ENCODE peak calls at places on chromosomes 2 and 18, in four cellular contexts. X is endothelial cell of umbilical vein, T is body of pancreas, G is left ventricle myocardium superior. S is an unnamed sample.

GRCh38 chr18:11310476-11311086 is 161.2 kb upstream of the PIEZO2 start:
- DNase-seq in X (peak), T (peak), G (peak), S (peak)

GRCh38 chr2:71556811-71557210 is 103.5 kb downstream of the DYSF start:
- DNase-seq in X (peak), T (no peak), G (no peak), S (no peak)

GRCh38 chr2:203934006-203934632 is 2.4 kb upstream of the ICOS start:
- DNase-seq in X (no peak), T (no peak), G (no peak), S (no peak)

GRCh38 chr18:50079571-50080295 is 115.2 kb downstream of the MYO5B start:
- DNase-seq in X (no peak), T (peak), G (peak), S (no peak)

GRCh38 chr18:56124186-56124585 is 514.2 kb downstream of the TXNL1 start:
- DNase-seq in X (peak), T (no peak), G (no peak), S (peak)

GRCh38 chr2:44543773-44544725 is 182.3 kb downstream of the CAMKMT start:
- DNase-seq in X (no peak), T (no peak), G (no peak), S (no peak)

GRCh38 chr2:39666489-39667141 is 898 bp downstream of the TMEM178A start:
- DNase-seq in X (no peak), T (no peak), G (no peak), S (no peak)

GRCh38 chr2:23663730-23664005 is 263.3 kb downstream of the ATAD2B start:
- DNase-seq in X (no peak), T (no peak), G (no peak), S (no peak)

GRCh38 chr2:160695402-160696060 is 201.9 kb upstream of the RBMS1 start:
- DNase-seq in X (no peak), T (no peak), G (no peak), S (peak)

GRCh38 chr2:152584301-152584700 is 133.0 kb downstream of the PRPF40A start:
- DNase-seq in X (peak), T (no peak), G (no peak), S (peak)

GRCh38 chr2:206260427-206261012 is 13.9 kb upstream of the ZDBF2 start:
- DNase-seq in X (no peak), T (no peak), G (no peak), S (peak)

GRCh38 chr2:167992258-167992657 is 255.1 kb downstream of the STK39 start:
- DNase-seq in X (no peak), T (no peak), G (no peak), S (no peak)

GRCh38 chr2:62099050-62099449 is 96.9 kb upstream of the B3GNT2 start:
- DNase-seq in X (no peak), T (no peak), G (no peak), S (no peak)

GRCh38 chr2:40606862-40607261 is 155.0 kb upstream of the SLC8A1 start:
- DNase-seq in X (no peak), T (no peak), G (no peak), S (no peak)

GRCh38 chr2:67600946-67601345 is 203.8 kb downstream of the ETAA1 start:
- DNase-seq in X (peak), T (no peak), G (no peak), S (peak)

GRCh38 chr2:226514895-226515294 is 284.7 kb downstream of the IRS1 start:
- DNase-seq in X (no peak), T (no peak), G (no peak), S (peak)

GRCh38 chr18:8401606-8402005 is 207.6 kb upstream of the RAB12 start:
- DNase-seq in X (no peak), T (no peak), G (no peak), S (no peak)

GRCh38 chr18:79248495-79249078 is 147.1 kb upstream of the NFATC1 start:
- DNase-seq in X (no peak), T (no peak), G (no peak), S (no peak)

GRCh38 chr2:9474361-9475117 is at the start of gene IAH1:
- DNase-seq in X (peak), T (peak), G (peak), S (peak)

GRCh38 chr18:11553098-11553940 is 56.1 kb upstream of the SLC35G4 start:
- DNase-seq in X (peak), T (peak), G (no peak), S (peak)

GRCh38 chr2:217864960-217865359 is 137.8 kb downstream of the TNS1 start:
- DNase-seq in X (no peak), T (no peak), G (no peak), S (no peak)

GRCh38 chr2:226215902-226216503 is 583.6 kb downstream of the IRS1 start:
- DNase-seq in X (peak), T (peak), G (peak), S (peak)

GRCh38 chr2:197426723-197427122 is 8.1 kb downstream of the SF3B1 start:
- DNase-seq in X (no peak), T (no peak), G (no peak), S (no peak)

GRCh38 chr18:57666818-57667497 is 45.3 kb upstream of the NARS1 start:
- DNase-seq in X (no peak), T (peak), G (no peak), S (peak)

GRCh38 chr2:175111200-175111657 is 56.8 kb downstream of the ATF2 start:
- DNase-seq in X (peak), T (no peak), G (no peak), S (peak)

GRCh38 chr18:74249181-74249968 is 42.4 kb downstream of the CYB5A start:
- DNase-seq in X (no peak), T (peak), G (no peak), S (peak)